ENCODE peak calls at places on chromosome 14, in eight cellular contexts. T is NCI-H1092; N is T-helper 17 cell; A is suprapubic skin; X is naive thymus-derived CD4-positive, alpha-beta T cell; Q is iris pigment epithelial cell; V is AG10803; K is fibroblast of mammary gland. F is an unnamed sample.

GRCh38 chr14:72771561-72771960 is 122.3 kb downstream of the DPF3 start:
- DNase-seq in N (no peak), V (no peak), Q (no peak), A (no peak), K (no peak), X (no peak), T (no peak), F (no peak)

GRCh38 chr14:74083784-74084276 is 423 bp downstream of the ALDH6A1 start:
- DNase-seq in K (no peak), V (no peak), A (no peak), X (no peak), Q (no peak), N (no peak), T (no peak), F (no peak)

GRCh38 chr14:80080601-80081000 is 130.7 kb downstream of the DIO2 start:
- DNase-seq in Q (no peak), V (no peak), A (no peak), K (no peak), X (no peak), N (no peak), T (no peak), F (no peak)

GRCh38 chr14:69107407-69108003 is 45.4 kb downstream of the DCAF5 start:
- DNase-seq in T (peak), N (no peak), Q (peak), X (peak), V (peak), K (peak), A (no peak), F (peak)

GRCh38 chr14:38524636-38525403 is 268.9 kb upstream of the CLEC14A start:
- DNase-seq in K (no peak), N (no peak), T (no peak), V (no peak), Q (no peak), X (no peak), A (no peak), F (no peak)

GRCh38 chr14:82667501-82667900 is 1133.8 kb upstream of the SEL1L start:
- DNase-seq in X (no peak), N (no peak), T (no peak), V (no peak), A (no peak), Q (no peak), K (peak), F (no peak)

GRCh38 chr14:26173581-26173980 is 424.3 kb downstream of the NOVA1 start:
- DNase-seq in A (no peak), T (no peak), X (no peak), K (peak), Q (no peak), V (no peak), N (no peak), F (no peak)

GRCh38 chr14:24378327-24378726 is 10.3 kb downstream of the NFATC4 start:
- DNase-seq in K (no peak), X (no peak), N (no peak), V (no peak), T (no peak), Q (no peak), A (no peak), F (no peak)

GRCh38 chr14:105299654-105300541 is 903 bp downstream of the BRF1 start:
- DNase-seq in V (no peak), Q (no peak), X (peak), T (no peak), A (no peak), N (no peak), K (no peak), F (peak)

GRCh38 chr14:78153069-78153351 is 17.2 kb upstream of the NRXN3 start:
- DNase-seq in Q (peak), A (no peak), T (peak), X (no peak), K (peak), V (no peak), N (no peak), F (no peak)

GRCh38 chr14:99468836-99469592 is 11.6 kb downstream of the SETD3 start:
- DNase-seq in X (no peak), A (no peak), Q (peak), K (no peak), N (no peak), T (no peak), V (no peak), F (no peak)